ENCODE peak calls at places on chromosome 16, in ten cellular contexts. One of them, this sample, is unnamed.

GRCh38 chr16:57800213-57801097 is 1.8 kb downstream of the KIFC3 start:
- DNase-seq in AG09309: no peak
- DNase-seq in fibroblast of lung: no peak
- DNase-seq in Panc1: no peak
- DNase-seq in prostate gland: no peak
- DNase-seq in foreskin fibroblast: no peak
- DNase-seq in H9: no peak
- DNase-seq in GM20000: no peak
- DNase-seq in breast epithelium: no peak
- DNase-seq in fibroblast of mammary gland: no peak
- DNase-seq in this sample: no peak

GRCh38 chr16:11393366-11393765 is 48.1 kb downstream of the RMI2 start:
- DNase-seq in GM20000: no peak
- DNase-seq in H9: no peak
- DNase-seq in prostate gland: no peak
- DNase-seq in fibroblast of lung: no peak
- DNase-seq in foreskin fibroblast: no peak
- DNase-seq in fibroblast of mammary gland: no peak
- DNase-seq in breast epithelium: no peak
- DNase-seq in Panc1: no peak
- DNase-seq in AG09309: no peak
- DNase-seq in this sample: no peak

GRCh38 chr16:22890976-22891375 is 77.0 kb downstream of the HS3ST2 start:
- DNase-seq in foreskin fibroblast: no peak
- DNase-seq in fibroblast of lung: no peak
- DNase-seq in fibroblast of mammary gland: no peak
- DNase-seq in breast epithelium: no peak
- DNase-seq in prostate gland: no peak
- DNase-seq in Panc1: no peak
- DNase-seq in AG09309: no peak
- DNase-seq in GM20000: no peak
- DNase-seq in H9: no peak
- DNase-seq in this sample: no peak

GRCh38 chr16:25177831-25178688 is 38.7 kb upstream of the AQP8 start:
- DNase-seq in GM20000: no peak
- DNase-seq in Panc1: no peak
- DNase-seq in H9: no peak
- DNase-seq in foreskin fibroblast: no peak
- DNase-seq in breast epithelium: no peak
- DNase-seq in AG09309: no peak
- DNase-seq in fibroblast of mammary gland: peak
- DNase-seq in prostate gland: no peak
- DNase-seq in fibroblast of lung: no peak
- DNase-seq in this sample: no peak

GRCh38 chr16:84603115-84603816 is 14.6 kb downstream of the COTL1 start:
- DNase-seq in prostate gland: no peak
- DNase-seq in breast epithelium: no peak
- DNase-seq in fibroblast of lung: peak
- DNase-seq in Panc1: peak
- DNase-seq in GM20000: no peak
- DNase-seq in foreskin fibroblast: peak
- DNase-seq in AG09309: peak
- DNase-seq in H9: no peak
- DNase-seq in fibroblast of mammary gland: peak
- DNase-seq in this sample: peak

GRCh38 chr16:27245276-27246231 is 23.0 kb downstream of the NSMCE1 start:
- DNase-seq in AG09309: no peak
- DNase-seq in fibroblast of mammary gland: peak
- DNase-seq in prostate gland: no peak
- DNase-seq in breast epithelium: no peak
- DNase-seq in GM20000: no peak
- DNase-seq in fibroblast of lung: peak
- DNase-seq in foreskin fibroblast: peak
- DNase-seq in Panc1: no peak
- DNase-seq in H9: peak
- DNase-seq in this sample: peak

GRCh38 chr16:67562918-67563707 is 787 bp downstream of the CTCF start:
- DNase-seq in Panc1: no peak
- DNase-seq in H9: peak
- DNase-seq in fibroblast of mammary gland: no peak
- DNase-seq in fibroblast of lung: peak
- DNase-seq in breast epithelium: no peak
- DNase-seq in AG09309: no peak
- DNase-seq in GM20000: peak
- DNase-seq in prostate gland: peak
- DNase-seq in foreskin fibroblast: peak
- DNase-seq in this sample: peak

GRCh38 chr16:67411339-67411738 is 4.9 kb downstream of the ZDHHC1 start:
- DNase-seq in AG09309: no peak
- DNase-seq in Panc1: no peak
- DNase-seq in GM20000: no peak
- DNase-seq in H9: no peak
- DNase-seq in foreskin fibroblast: no peak
- DNase-seq in breast epithelium: no peak
- DNase-seq in fibroblast of lung: no peak
- DNase-seq in fibroblast of mammary gland: no peak
- DNase-seq in prostate gland: no peak
- DNase-seq in this sample: no peak

GRCh38 chr16:65745201-65745600 is 621.3 kb upstream of the CDH5 start:
- DNase-seq in fibroblast of lung: peak
- DNase-seq in fibroblast of mammary gland: no peak
- DNase-seq in H9: no peak
- DNase-seq in breast epithelium: no peak
- DNase-seq in foreskin fibroblast: no peak
- DNase-seq in prostate gland: no peak
- DNase-seq in AG09309: no peak
- DNase-seq in Panc1: no peak
- DNase-seq in GM20000: no peak
- DNase-seq in this sample: no peak

GRCh38 chr16:67736858-67737257 is 17.7 kb upstream of the GFOD2 start:
- DNase-seq in fibroblast of mammary gland: no peak
- DNase-seq in foreskin fibroblast: no peak
- DNase-seq in AG09309: no peak
- DNase-seq in fibroblast of lung: no peak
- DNase-seq in GM20000: no peak
- DNase-seq in breast epithelium: no peak
- DNase-seq in prostate gland: no peak
- DNase-seq in H9: no peak
- DNase-seq in Panc1: no peak
- DNase-seq in this sample: no peak

GRCh38 chr16:53518550-53519416 is 15.8 kb upstream of the AKTIP start:
- DNase-seq in prostate gland: no peak
- DNase-seq in Panc1: no peak
- DNase-seq in foreskin fibroblast: peak
- DNase-seq in AG09309: no peak
- DNase-seq in fibroblast of lung: peak
- DNase-seq in GM20000: peak
- DNase-seq in H9: no peak
- DNase-seq in breast epithelium: no peak
- DNase-seq in fibroblast of mammary gland: peak
- DNase-seq in this sample: no peak

GRCh38 chr16:30063893-30064745 is 1.4 kb upstream of the ALDOA start:
- DNase-seq in prostate gland: peak
- DNase-seq in fibroblast of lung: peak
- DNase-seq in Panc1: no peak
- DNase-seq in AG09309: no peak
- DNase-seq in GM20000: peak
- DNase-seq in foreskin fibroblast: no peak
- DNase-seq in H9: peak
- DNase-seq in breast epithelium: peak
- DNase-seq in fibroblast of mammary gland: peak
- DNase-seq in this sample: no peak

GRCh38 chr16:30064746-30065111 is 831 bp upstream of the ALDOA start:
- DNase-seq in H9: peak
- DNase-seq in GM20000: no peak
- DNase-seq in fibroblast of lung: no peak
- DNase-seq in foreskin fibroblast: no peak
- DNase-seq in fibroblast of mammary gland: no peak
- DNase-seq in Panc1: no peak
- DNase-seq in breast epithelium: no peak
- DNase-seq in AG09309: no peak
- DNase-seq in prostate gland: no peak
- DNase-seq in this sample: no peak

GRCh38 chr16:30065943-30066881 is 652 bp downstream of the ALDOA start:
- DNase-seq in fibroblast of lung: peak
- DNase-seq in foreskin fibroblast: peak
- DNase-seq in fibroblast of mammary gland: peak
- DNase-seq in H9: no peak
- DNase-seq in breast epithelium: no peak
- DNase-seq in GM20000: no peak
- DNase-seq in AG09309: no peak
- DNase-seq in Panc1: no peak
- DNase-seq in prostate gland: no peak
- DNase-seq in this sample: no peak

GRCh38 chr16:30066882-30067583 is 1.5 kb downstream of the ALDOA start:
- DNase-seq in AG09309: no peak
- DNase-seq in Panc1: no peak
- DNase-seq in prostate gland: no peak
- DNase-seq in foreskin fibroblast: no peak
- DNase-seq in breast epithelium: no peak
- DNase-seq in fibroblast of lung: no peak
- DNase-seq in fibroblast of mammary gland: no peak
- DNase-seq in H9: no peak
- DNase-seq in GM20000: no peak
- DNase-seq in this sample: no peak

DNA sequence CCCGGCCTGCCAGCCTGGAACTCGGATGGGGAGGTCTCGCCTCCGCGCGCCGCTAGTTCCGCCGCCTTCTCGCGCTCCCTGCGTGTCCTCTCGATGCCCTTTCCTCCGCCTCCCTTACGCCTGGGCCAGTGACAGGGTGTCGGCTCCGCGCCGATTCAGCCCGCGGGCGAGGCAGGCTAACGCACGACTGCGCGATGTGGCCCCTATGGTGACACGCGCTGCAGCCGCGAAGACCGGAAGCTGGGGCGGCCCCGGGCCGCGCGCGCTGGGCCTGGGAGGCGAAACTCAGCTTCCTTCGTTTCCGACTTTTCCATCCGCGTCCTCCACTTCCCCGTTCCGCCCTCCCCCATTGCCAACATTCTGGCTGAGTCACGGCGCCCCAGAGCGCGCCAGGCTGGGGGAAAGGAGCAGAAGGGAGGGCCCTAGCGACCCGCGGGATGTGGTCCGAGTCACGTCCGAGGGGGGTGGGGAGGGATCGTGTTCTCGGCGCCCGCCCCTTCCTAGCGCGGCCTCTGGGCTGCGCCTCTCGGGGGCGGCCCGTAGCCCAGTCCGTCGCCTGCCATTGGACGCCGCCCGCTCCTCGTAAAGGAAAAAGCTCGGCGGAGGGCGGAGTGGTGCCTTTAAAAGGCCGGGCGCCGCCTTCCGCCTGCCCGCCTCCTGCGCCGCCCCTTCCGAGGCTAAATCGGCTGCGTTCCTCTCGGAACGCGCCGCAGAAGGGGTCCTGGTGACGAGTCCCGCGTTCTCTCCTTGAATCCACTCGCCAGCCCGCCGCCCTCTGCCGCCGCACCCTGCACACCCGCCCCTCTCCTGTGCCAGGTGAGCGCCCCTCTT is at the start of gene ALDOA:
- DNase-seq in foreskin fibroblast: peak
- DNase-seq in breast epithelium: peak
- DNase-seq in prostate gland: peak
- DNase-seq in GM20000: peak
- DNase-seq in AG09309: peak
- DNase-seq in fibroblast of lung: peak
- DNase-seq in H9: peak
- DNase-seq in fibroblast of mammary gland: peak
- DNase-seq in Panc1: peak
- DNase-seq in this sample: peak
- TF ChIP-seq CTCF in foreskin fibroblast: no peak
- TF ChIP-seq CTCF in breast epithelium: no peak
- TF ChIP-seq CTCF in prostate gland: peak
- TF ChIP-seq CTCF in GM20000: no peak
- TF ChIP-seq CTCF in AG09309: no peak
- TF ChIP-seq CTCF in fibroblast of lung: no peak
- TF ChIP-seq CTCF in H9: no peak
- TF ChIP-seq CTCF in fibroblast of mammary gland: no peak
- TF ChIP-seq CTCF in Panc1: no peak
- TF ChIP-seq CTCF in this sample: peak

DNA sequence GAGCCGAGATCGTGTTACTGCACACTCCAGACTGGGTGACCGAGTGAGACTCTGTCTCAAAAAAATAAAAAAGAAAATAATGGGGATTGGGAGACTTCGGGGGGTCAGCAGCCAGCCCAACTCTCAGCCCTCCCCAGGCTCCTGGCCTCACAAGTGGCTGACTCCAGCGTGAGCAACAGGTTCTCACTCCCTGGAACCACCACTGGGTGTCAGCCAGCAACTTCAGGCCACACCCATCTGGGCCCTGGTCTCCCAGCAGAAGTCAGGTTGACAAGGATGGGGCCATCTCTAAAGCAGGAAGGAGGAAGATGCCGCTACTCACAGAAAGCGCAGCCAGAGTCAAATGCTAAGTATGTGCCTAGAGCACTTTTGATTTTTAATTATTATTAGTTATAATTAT is 139.4 kb downstream of the C16orf78 start:
- DNase-seq in foreskin fibroblast: no peak
- DNase-seq in AG09309: no peak
- DNase-seq in fibroblast of lung: peak
- DNase-seq in GM20000: no peak
- DNase-seq in Panc1: no peak
- DNase-seq in breast epithelium: no peak
- DNase-seq in fibroblast of mammary gland: peak
- DNase-seq in prostate gland: no peak
- DNase-seq in H9: peak
- DNase-seq in this sample: no peak
- TF ChIP-seq CTCF in foreskin fibroblast: no peak
- TF ChIP-seq CTCF in AG09309: no peak
- TF ChIP-seq CTCF in fibroblast of lung: no peak
- TF ChIP-seq CTCF in GM20000: no peak
- TF ChIP-seq CTCF in Panc1: no peak
- TF ChIP-seq CTCF in breast epithelium: no peak
- TF ChIP-seq CTCF in fibroblast of mammary gland: no peak
- TF ChIP-seq CTCF in prostate gland: no peak
- TF ChIP-seq CTCF in H9: peak
- TF ChIP-seq CTCF in this sample: no peak

GRCh38 chr16:75402821-75403475 is 30.4 kb downstream of the CFDP1 start:
- DNase-seq in H9: no peak
- DNase-seq in foreskin fibroblast: no peak
- DNase-seq in Panc1: no peak
- DNase-seq in AG09309: no peak
- DNase-seq in breast epithelium: no peak
- DNase-seq in GM20000: peak
- DNase-seq in prostate gland: no peak
- DNase-seq in fibroblast of mammary gland: peak
- DNase-seq in fibroblast of lung: peak
- DNase-seq in this sample: peak
- TF ChIP-seq CTCF in H9: peak
- TF ChIP-seq CTCF in foreskin fibroblast: peak
- TF ChIP-seq CTCF in Panc1: peak
- TF ChIP-seq CTCF in AG09309: peak
- TF ChIP-seq CTCF in breast epithelium: peak
- TF ChIP-seq CTCF in GM20000: peak
- TF ChIP-seq CTCF in prostate gland: peak
- TF ChIP-seq CTCF in fibroblast of mammary gland: peak
- TF ChIP-seq CTCF in fibroblast of lung: peak
- TF ChIP-seq CTCF in this sample: peak

DNA sequence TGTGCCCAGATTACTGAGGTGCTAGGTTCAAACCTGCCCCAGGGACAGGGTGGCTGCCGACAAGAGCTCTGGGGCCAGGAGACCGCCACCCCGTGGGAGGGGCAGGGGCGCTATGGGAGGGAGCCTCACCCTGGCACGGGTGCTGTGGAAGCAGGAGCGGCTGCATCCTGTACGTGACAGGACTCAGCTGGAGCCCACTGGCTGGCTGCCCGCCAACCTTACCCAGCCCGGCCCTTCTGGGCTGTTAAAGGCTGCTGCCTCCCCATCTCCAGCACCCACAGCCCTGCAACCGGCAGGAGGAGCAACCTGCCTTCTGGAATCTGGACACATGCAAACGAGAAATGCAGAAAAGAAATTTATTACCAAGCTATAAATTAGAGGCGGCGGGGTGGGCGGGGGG is 11.2 kb downstream of the PAM16 start:
- DNase-seq in AG09309: no peak
- DNase-seq in foreskin fibroblast: no peak
- DNase-seq in H9: no peak
- DNase-seq in prostate gland: no peak
- DNase-seq in GM20000: no peak
- DNase-seq in fibroblast of lung: no peak
- DNase-seq in breast epithelium: no peak
- DNase-seq in fibroblast of mammary gland: no peak
- DNase-seq in Panc1: no peak
- DNase-seq in this sample: no peak
- TF ChIP-seq CTCF in AG09309: no peak
- TF ChIP-seq CTCF in foreskin fibroblast: peak
- TF ChIP-seq CTCF in H9: no peak
- TF ChIP-seq CTCF in prostate gland: no peak
- TF ChIP-seq CTCF in GM20000: no peak
- TF ChIP-seq CTCF in fibroblast of lung: peak
- TF ChIP-seq CTCF in breast epithelium: no peak
- TF ChIP-seq CTCF in fibroblast of mammary gland: no peak
- TF ChIP-seq CTCF in Panc1: no peak
- TF ChIP-seq CTCF in this sample: peak

This sample was measured in HFFc6.